ENCODE peak calls at places on chromosome 19, in ten cellular contexts. G is lower lobe of right lung; I is nephron progenitor cell; V is neural crest cell; D is fibroblast of pulmonary artery; L is stimulated activated CD4-positive, alpha-beta T cell treated with anti-CD3 and anti-CD28 coated beads, TNF-alpha, amount 100 ng/mL, for 24 hours; Y is stimulated activated naive B cell treated with anti-CD40 and anti-IgM and Interleukin-4, amounts not matched to agents 10 μg/mL and 1 μg/mL and 100 μg/mL, for 72 hours; O is upper lobe of right lung; F is AG08395; A is renal cortical epithelial cell. X is an unnamed sample.

GRCh38 chr19:32397736-32398135 is 7.8 kb upstream of the DPY19L3 start:
- DNase-seq in G (no peak), I (no peak), V (no peak), D (peak), L (no peak), Y (no peak), O (no peak), F (peak), A (peak), X (no peak)

GRCh38 chr19:46497773-46498172 is 2.1 kb upstream of the PNMA8B start:
- DNase-seq in G (no peak), I (no peak), V (no peak), D (no peak), L (no peak), Y (no peak), O (no peak), F (no peak), A (no peak), X (no peak)

GRCh38 chr19:50537769-50538230 is 24.1 kb upstream of the ASPDH start:
- DNase-seq in G (peak), I (peak), V (peak), D (peak), L (peak), Y (peak), O (peak), F (peak), A (peak), X (peak)

GRCh38 chr19:40717325-40717879 is 490 bp downstream of the ITPKC start:
- DNase-seq in G (no peak), I (no peak), V (no peak), D (peak), L (no peak), Y (no peak), O (peak), F (no peak), A (peak), X (no peak)

GRCh38 chr19:46624958-46625661 is at the start of gene PTGIR:
- DNase-seq in G (no peak), I (no peak), V (no peak), D (peak), L (no peak), Y (no peak), O (no peak), F (peak), A (no peak), X (peak)

GRCh38 chr19:34345934-34346333 is 19.1 kb upstream of the GPI start:
- DNase-seq in G (peak), I (peak), V (peak), D (peak), L (peak), Y (peak), O (peak), F (peak), A (peak), X (peak)

GRCh38 chr19:36916991-36917390 is 859 bp downstream of the ZNF568 start:
- DNase-seq in G (no peak), I (no peak), V (no peak), D (peak), L (no peak), Y (no peak), O (no peak), F (peak), A (peak), X (no peak)

GRCh38 chr19:10748924-10749434 is 31.1 kb downstream of the DNM2 start:
- DNase-seq in G (peak), I (no peak), V (no peak), D (peak), L (no peak), Y (no peak), O (peak), F (peak), A (peak), X (peak)

GRCh38 chr19:5799247-5800241 is 5.3 kb upstream of the NRTN start:
- DNase-seq in G (no peak), I (no peak), V (no peak), D (no peak), L (no peak), Y (no peak), O (no peak), F (no peak), A (no peak), X (peak)

GRCh38 chr19:21197589-21198295 is 55.9 kb downstream of the ZNF431 start:
- DNase-seq in G (no peak), I (no peak), V (no peak), D (peak), L (no peak), Y (no peak), O (no peak), F (no peak), A (no peak), X (no peak)

GRCh38 chr19:51016798-51017683 is 2.5 kb downstream of the KLK10 start:
- DNase-seq in G (no peak), I (peak), V (peak), D (peak), L (peak), Y (peak), O (no peak), F (peak), A (no peak), X (peak)

GRCh38 chr19:45621976-45622503 is 17.2 kb downstream of the EML2 start:
- DNase-seq in G (no peak), I (no peak), V (no peak), D (no peak), L (no peak), Y (no peak), O (no peak), F (no peak), A (no peak), X (no peak)

GRCh38 chr19:49987159-49987698 is 26.3 kb upstream of the SIGLEC11 start:
- DNase-seq in G (peak), I (peak), V (peak), D (peak), L (peak), Y (peak), O (peak), F (peak), A (peak), X (peak)

GRCh38 chr19:33368074-33368864 is 5.2 kb upstream of the CEBPG start:
- DNase-seq in G (no peak), I (no peak), V (no peak), D (peak), L (no peak), Y (no peak), O (no peak), F (peak), A (peak), X (no peak)

GRCh38 chr19:3509566-3509989 is 3.5 kb downstream of the FZR1 start:
- DNase-seq in G (no peak), I (no peak), V (no peak), D (peak), L (no peak), Y (no peak), O (no peak), F (peak), A (peak), X (no peak)

GRCh38 chr19:17296278-17296677 is 6.9 kb downstream of the ABHD8 start:
- DNase-seq in G (no peak), I (no peak), V (no peak), D (no peak), L (no peak), Y (no peak), O (no peak), F (peak), A (peak), X (no peak)

GRCh38 chr19:55316646-55317045 is 8.5 kb downstream of the TMEM150B start:
- DNase-seq in G (no peak), I (no peak), V (no peak), D (no peak), L (no peak), Y (no peak), O (no peak), F (no peak), A (no peak), X (no peak)

GRCh38 chr19:670609-671075 is 5.5 kb upstream of the FSTL3 start:
- DNase-seq in G (no peak), I (no peak), V (no peak), D (no peak), L (no peak), Y (no peak), O (no peak), F (no peak), A (no peak), X (no peak)

GRCh38 chr19:35136977-35137702 is 1.5 kb upstream of the FXYD1 start:
- DNase-seq in G (no peak), I (no peak), V (no peak), D (no peak), L (no peak), Y (no peak), O (no peak), F (no peak), A (no peak), X (no peak)

GRCh38 chr19:17779281-17779930 is 15.5 kb upstream of the B3GNT3 start:
- DNase-seq in G (peak), I (peak), V (peak), D (peak), L (no peak), Y (no peak), O (no peak), F (peak), A (peak), X (peak)

GRCh38 chr19:14972676-14973075 is 7.0 kb downstream of the SLC1A6 start:
- DNase-seq in G (no peak), I (no peak), V (no peak), D (no peak), L (no peak), Y (no peak), O (no peak), F (no peak), A (no peak), X (no peak)

GRCh38 chr19:28314771-28315170 is 898.2 kb downstream of the UQCRFS1 start:
- DNase-seq in G (no peak), I (no peak), V (no peak), D (no peak), L (no peak), Y (no peak), O (no peak), F (no peak), A (peak), X (no peak)

GRCh38 chr19:53772943-53773342 is 51.2 kb downstream of the NLRP12 start:
- DNase-seq in G (peak), I (peak), V (peak), D (peak), L (peak), Y (peak), O (no peak), F (peak), A (peak), X (peak)

GRCh38 chr19:6948884-6949283 is 61.5 kb downstream of the ADGRE1 start:
- DNase-seq in G (no peak), I (no peak), V (no peak), D (no peak), L (no peak), Y (no peak), O (no peak), F (no peak), A (no peak), X (no peak)

GRCh38 chr19:11435833-11436313 is 438 bp downstream of the PRKCSH start:
- DNase-seq in G (no peak), I (peak), V (no peak), D (peak), L (no peak), Y (no peak), O (no peak), F (no peak), A (no peak), X (peak)

GRCh38 chr19:19021115-19021514 is 12.2 kb downstream of the SUGP2 start:
- DNase-seq in G (no peak), I (no peak), V (no peak), D (peak), L (no peak), Y (no peak), O (no peak), F (peak), A (peak), X (no peak)

GRCh38 chr19:10871711-10872550 is 578 bp downstream of the CARM1 start:
- DNase-seq in G (peak), I (peak), V (no peak), D (no peak), L (no peak), Y (peak), O (peak), F (no peak), A (no peak), X (no peak)

GRCh38 chr19:23345838-23346237 is 49.4 kb downstream of the ZNF91 start:
- DNase-seq in G (no peak), I (no peak), V (no peak), D (no peak), L (no peak), Y (no peak), O (no peak), F (no peak), A (no peak), X (no peak)

GRCh38 chr19:7272856-7273578 is 21.2 kb downstream of the INSR start:
- DNase-seq in G (no peak), I (no peak), V (no peak), D (no peak), L (no peak), Y (no peak), O (no peak), F (no peak), A (peak), X (no peak)

GRCh38 chr19:5693195-5694166 is 3.4 kb downstream of the RPL36 start:
- DNase-seq in G (peak), I (no peak), V (no peak), D (no peak), L (no peak), Y (no peak), O (peak), F (no peak), A (no peak), X (no peak)

GRCh38 chr19:2275588-2276428 is 6.2 kb downstream of the PEAK3 start:
- DNase-seq in G (no peak), I (no peak), V (no peak), D (no peak), L (no peak), Y (no peak), O (no peak), F (no peak), A (no peak), X (no peak)

GRCh38 chr19:47274891-47275865 is 493 bp downstream of the INAFM1 start:
- DNase-seq in G (peak), I (peak), V (peak), D (peak), L (no peak), Y (no peak), O (no peak), F (no peak), A (no peak), X (no peak)

GRCh38 chr19:43667524-43668405 is 2.2 kb downstream of the PLAUR start:
- DNase-seq in G (peak), I (peak), V (no peak), D (no peak), L (no peak), Y (peak), O (peak), F (no peak), A (peak), X (no peak)

GRCh38 chr19:10206226-10206873 is 11.6 kb upstream of the DNMT1 start:
- DNase-seq in G (peak), I (no peak), V (no peak), D (peak), L (no peak), Y (no peak), O (peak), F (peak), A (peak), X (no peak)

GRCh38 chr19:18389736-18390074 is 3.7 kb downstream of the GDF15 start:
- DNase-seq in G (no peak), I (no peak), V (no peak), D (no peak), L (no peak), Y (no peak), O (no peak), F (no peak), A (no peak), X (no peak)

GRCh38 chr19:58021541-58022282 is 12.1 kb upstream of the ZSCAN1 start:
- DNase-seq in G (no peak), I (no peak), V (peak), D (peak), L (no peak), Y (peak), O (no peak), F (peak), A (no peak), X (no peak)

X was measured in CMK.